ENCODE peak calls at places on chromosomes 7 and 10, in nine cellular contexts. R, M, V, W, S, D, U, C and A are unnamed samples.

GRCh38 chr10:121823993-121824463 is 103.8 kb downstream of the ATE1 start:
- DNase-seq in R (no peak), M (no peak), V (peak; percentile 47), W (no peak), S (peak; percentile 1), D (no peak), U (peak; percentile 21), C (peak; percentile 81), A (no peak)

GRCh38 chr7:4738711-4739527 is 36.5 kb upstream of the AP5Z1 start:
- DNase-seq in R (no peak), M (no peak), V (no peak), W (peak; percentile 56), S (peak; percentile 79), D (no peak), U (no peak), C (peak; percentile 94), A (peak; percentile 52)

GRCh38 chr7:128259131-128260056 is 18.3 kb downstream of the LEP start:
- DNase-seq in R (no peak), M (no peak), V (peak; percentile 70), W (no peak), S (no peak), D (peak; percentile 34), U (peak; percentile 51), C (no peak), A (no peak)

GRCh38 chr7:12670071-12670729 is 17.2 kb upstream of the ARL4A start:
- DNase-seq in R (no peak), M (no peak), V (no peak), W (no peak), S (no peak), D (no peak), U (no peak), C (peak; percentile 90), A (no peak)

GRCh38 chr7:55387062-55387965 is 22.2 kb downstream of the LANCL2 start:
- DNase-seq in R (no peak), M (no peak), V (no peak), W (no peak), S (no peak), D (no peak), U (peak; percentile 11), C (peak; percentile 18), A (no peak)

GRCh38 chr10:49131507-49132385 is 2.1 kb downstream of the FAM170B start:
- DNase-seq in R (no peak), M (no peak), V (no peak), W (no peak), S (no peak), D (no peak), U (no peak), C (no peak), A (peak; percentile 43)

GRCh38 chr7:23477170-23477525 is 6.9 kb upstream of the IGF2BP3 start:
- DNase-seq in R (no peak), M (no peak), V (no peak), W (no peak), S (no peak), D (no peak), U (no peak), C (no peak), A (no peak)

GRCh38 chr10:75261813-75262725 is 26.3 kb upstream of the COMTD1 start:
- DNase-seq in R (no peak), M (no peak), V (peak; percentile 46), W (no peak), S (no peak), D (no peak), U (no peak), C (peak; percentile 38), A (peak; percentile 27)

GRCh38 chr10:18501198-18501597 is 150.2 kb downstream of the NSUN6 start:
- DNase-seq in R (no peak), M (no peak), V (no peak), W (no peak), S (peak; percentile 43), D (no peak), U (peak; percentile 16), C (peak; percentile 46), A (no peak)

GRCh38 chr10:68154211-68154497 is 44.9 kb downstream of the MYPN start:
- DNase-seq in R (no peak), M (no peak), V (no peak), W (peak; percentile 56), S (no peak), D (no peak), U (no peak), C (peak; percentile 64), A (peak; percentile 47)

GRCh38 chr7:128112018-128112780 is 81.0 kb upstream of the LRRC4 start:
- DNase-seq in R (no peak), M (no peak), V (no peak), W (no peak), S (no peak), D (peak; percentile 42), U (no peak), C (no peak), A (no peak)

GRCh38 chr10:74167443-74167842 is 16.4 kb downstream of the ADK start:
- DNase-seq in R (no peak), M (no peak), V (no peak), W (no peak), S (no peak), D (no peak), U (no peak), C (no peak), A (no peak)

GRCh38 chr10:105707603-105708002 is 1066.5 kb downstream of the SORCS3 start:
- DNase-seq in R (no peak), M (no peak), V (no peak), W (no peak), S (no peak), D (no peak), U (no peak), C (no peak), A (no peak)

GRCh38 chr10:30437039-30437781 is 3.2 kb downstream of the MAP3K8 start:
- DNase-seq in R (no peak), M (no peak), V (peak; percentile 46), W (no peak), S (no peak), D (peak; percentile 72), U (no peak), C (peak; percentile 73), A (no peak)

GRCh38 chr10:47082055-47082784 is 171.0 kb downstream of the PTPN20 start:
- DNase-seq in R (no peak), M (no peak), V (no peak), W (no peak), S (no peak), D (no peak), U (no peak), C (no peak), A (no peak)

GRCh38 chr7:149292101-149292823 is 30.3 kb downstream of the ZNF783 start:
- DNase-seq in R (no peak), M (no peak), V (no peak), W (no peak), S (no peak), D (no peak), U (no peak), C (peak; percentile 75), A (no peak)

GRCh38 chr10:70139151-70139996 is 6.7 kb upstream of the AIFM2 start:
- DNase-seq in R (no peak), M (no peak), V (no peak), W (no peak), S (no peak), D (no peak), U (no peak), C (no peak), A (no peak)

GRCh38 chr7:28166982-28167715 is 13.4 kb downstream of the JAZF1 start:
- DNase-seq in R (no peak), M (no peak), V (no peak), W (no peak), S (no peak), D (no peak), U (no peak), C (peak; percentile 51), A (no peak)

GRCh38 chr7:159167139-159167538 is 22.5 kb upstream of the VIPR2 start:
- DNase-seq in R (no peak), M (no peak), V (no peak), W (no peak), S (no peak), D (no peak), U (no peak), C (no peak), A (no peak)

GRCh38 chr7:125255793-125256192 is 326.2 kb upstream of the POT1 start:
- DNase-seq in R (no peak), M (no peak), V (no peak), W (no peak), S (no peak), D (no peak), U (no peak), C (no peak), A (no peak)